ENCODE peak calls at places on chromosomes 5 and 9, in seven cellular contexts. F is COR-L47, M is transverse colon, V is posterior cingulate gyrus, S is neural progenitor cell, B is heart left ventricle, Y is hypothalamus. R is an unnamed sample.

GRCh38 chr9:76472925-76473324 is 13.9 kb downstream of the GCNT1 start:
- DNase-seq in F (peak; percentile 14), M (peak; percentile 46), V (no peak), S (no peak), B (no peak), Y (no peak), R (no peak)

GRCh38 chr9:84438391-84438790 is 97.8 kb upstream of the SLC28A3 start:
- DNase-seq in F (no peak), M (no peak), V (no peak), S (no peak), B (no peak), Y (no peak), R (no peak)

GRCh38 chr9:135260221-135260620 is 172.8 kb downstream of the OLFM1 start:
- DNase-seq in F (no peak), M (no peak), V (no peak), S (no peak), B (no peak), Y (no peak), R (no peak)

GRCh38 chr9:108241384-108241783 is 614.4 kb downstream of the ACTL7B start:
- DNase-seq in F (no peak), M (no peak), V (no peak), S (peak; percentile 43), B (no peak), Y (no peak), R (no peak)

GRCh38 chr5:137622850-137623249 is 113.0 kb downstream of the KLHL3 start:
- DNase-seq in F (no peak), M (no peak), V (peak; percentile 83), S (no peak), B (peak; percentile 78), Y (peak; percentile 29), R (peak; percentile 79)

GRCh38 chr5:1749346-1750124 is 50.1 kb downstream of the MRPL36 start:
- DNase-seq in F (no peak), M (peak; percentile 4), V (no peak), S (no peak), B (peak; percentile 55), Y (no peak), R (no peak)

GRCh38 chr5:63145167-63145566 is 566.5 kb downstream of the LRRC70 start:
- DNase-seq in F (no peak), M (no peak), V (no peak), S (no peak), B (no peak), Y (no peak), R (no peak)

GRCh38 chr5:76099756-76100155 is 16.6 kb downstream of the SV2C start:
- DNase-seq in F (no peak), M (no peak), V (no peak), S (no peak), B (no peak), Y (no peak), R (no peak)

GRCh38 chr9:79254900-79255651 is 316.7 kb upstream of the TLE4 start:
- DNase-seq in F (no peak), M (no peak), V (no peak), S (peak; percentile 61), B (no peak), Y (no peak), R (peak; percentile 16)

GRCh38 chr5:53151713-53152458 is 42.3 kb upstream of the MOCS2 start:
- DNase-seq in F (no peak), M (peak; percentile 14), V (no peak), S (no peak), B (no peak), Y (no peak), R (no peak)

GRCh38 chr9:93614830-93615468 is 38.6 kb downstream of the PHF2 start:
- DNase-seq in F (no peak), M (no peak), V (no peak), S (no peak), B (no peak), Y (no peak), R (no peak)

GRCh38 chr5:68314465-68314864 is 98.9 kb downstream of the PIK3R1 start:
- DNase-seq in F (no peak), M (no peak), V (no peak), S (no peak), B (no peak), Y (no peak), R (no peak)

GRCh38 chr5:102450313-102450990 is 48.3 kb downstream of the SLCO6A1 start:
- DNase-seq in F (no peak), M (no peak), V (no peak), S (peak; percentile 11), B (no peak), Y (no peak), R (no peak)

GRCh38 chr5:40834391-40834848 is 602 bp downstream of the RPL37 start:
- DNase-seq in F (no peak), M (peak; percentile 29), V (no peak), S (peak; percentile 31), B (no peak), Y (no peak), R (no peak)

GRCh38 chr5:72661405-72661804 is 154.2 kb upstream of the ZNF366 start:
- DNase-seq in F (no peak), M (no peak), V (no peak), S (no peak), B (no peak), Y (no peak), R (no peak)

GRCh38 chr9:20070336-20070735 is 281.5 kb upstream of the SLC24A2 start:
- DNase-seq in F (no peak), M (no peak), V (no peak), S (no peak), B (no peak), Y (no peak), R (no peak)

GRCh38 chr9:18720691-18721090 is 246.7 kb downstream of the ADAMTSL1 start:
- DNase-seq in F (no peak), M (no peak), V (no peak), S (no peak), B (no peak), Y (no peak), R (no peak)

GRCh38 chr5:80967500-80968181 is 7.5 kb downstream of the RASGRF2 start:
- DNase-seq in F (peak; percentile 3), M (peak; percentile 35), V (no peak), S (no peak), B (no peak), Y (no peak), R (no peak)

GRCh38 chr9:138097501-138097991 is 220.0 kb downstream of the CACNA1B start:
- DNase-seq in F (no peak), M (no peak), V (no peak), S (no peak), B (peak; percentile 56), Y (no peak), R (no peak)

GRCh38 chr5:180208435-180209081 is 453 bp downstream of the RASGEF1C start:
- DNase-seq in F (peak; percentile 44), M (no peak), V (no peak), S (peak; percentile 76), B (no peak), Y (no peak), R (no peak)

GRCh38 chr5:148909001-148909400 is 82.6 kb downstream of the ADRB2 start:
- DNase-seq in F (no peak), M (no peak), V (no peak), S (no peak), B (no peak), Y (no peak), R (no peak)

GRCh38 chr9:26112724-26113123 is 434.5 kb upstream of the TUSC1 start:
- DNase-seq in F (no peak), M (no peak), V (no peak), S (no peak), B (no peak), Y (no peak), R (no peak)

GRCh38 chr9:100160021-100160420 is 61.0 kb downstream of the INVS start:
- DNase-seq in F (no peak), M (no peak), V (no peak), S (no peak), B (no peak), Y (no peak), R (no peak)

GRCh38 chr9:36207016-36207415 is 16.3 kb downstream of the CLTA start:
- DNase-seq in F (no peak), M (no peak), V (peak; percentile 65), S (no peak), B (no peak), Y (no peak), R (peak; percentile 68)

GRCh38 chr9:99251157-99251556 is 29.1 kb downstream of the SEC61B start:
- DNase-seq in F (no peak), M (no peak), V (no peak), S (no peak), B (no peak), Y (no peak), R (no peak)

GRCh38 chr5:95730730-95731570 is at the start of gene RHOBTB3:
- DNase-seq in F (peak; percentile 93), M (peak; percentile 89), V (peak; percentile 88), S (peak; percentile 89), B (peak; percentile 92), Y (peak; percentile 89), R (peak; percentile 85)

GRCh38 chr9:128577206-128577605 is 24.8 kb downstream of the SPTAN1 start:
- DNase-seq in F (no peak), M (no peak), V (no peak), S (no peak), B (no peak), Y (no peak), R (no peak)

GRCh38 chr9:89519393-89519805 is 21.5 kb upstream of the SEMA4D start:
- DNase-seq in F (no peak), M (no peak), V (no peak), S (no peak), B (no peak), Y (no peak), R (no peak)

GRCh38 chr5:172932313-172933017 is 26.8 kb upstream of the RPL26L1 start:
- DNase-seq in F (peak; percentile 51), M (peak; percentile 77), V (peak; percentile 71), S (peak; percentile 76), B (peak; percentile 90), Y (peak; percentile 25), R (peak; percentile 34)

GRCh38 chr5:111313017-111313724 is 89.0 kb downstream of the CAMK4 start:
- DNase-seq in F (no peak), M (no peak), V (no peak), S (no peak), B (no peak), Y (no peak), R (no peak)

GRCh38 chr9:110655723-110656641 is 12.6 kb upstream of the MUSK start:
- DNase-seq in F (no peak), M (peak; percentile 17), V (no peak), S (no peak), B (no peak), Y (no peak), R (no peak)

GRCh38 chr9:134304712-134305111 is 21.5 kb upstream of the RXRA start:
- DNase-seq in F (peak; percentile 96), M (no peak), V (no peak), S (no peak), B (no peak), Y (no peak), R (no peak)

GRCh38 chr5:126471875-126472537 is 48.8 kb downstream of the GRAMD2B start:
- DNase-seq in F (no peak), M (no peak), V (no peak), S (no peak), B (no peak), Y (no peak), R (no peak)

GRCh38 chr5:150137997-150138396 is 17.6 kb downstream of the PDGFRB start:
- DNase-seq in F (no peak), M (no peak), V (no peak), S (no peak), B (no peak), Y (no peak), R (no peak)